ENCODE peak calls at places on chromosomes 5 and 9, in seven cellular contexts. N is heart right ventricle, A is stomach, X is transverse colon, C is psoas muscle, M is left ventricle myocardium inferior, T is PC-9. D is an unnamed sample. For H3K4me1, the result is how much of the 10 kb centered on the place peaks cover.

GRCh38 chr5:29896651-29897050 is 1296.8 kb upstream of the CDH6 start:
- DNase-seq in N (no peak), A (no peak), X (no peak), C (no peak), M (no peak), T (no peak), D (no peak)

GRCh38 chr5:112586596-112587062 is 151.1 kb upstream of the APC start:
- DNase-seq in N (no peak), A (no peak), X (no peak), C (no peak), M (no peak), T (no peak), D (no peak)

GRCh38 chr5:32785639-32786216 is 74.6 kb downstream of the NPR3 start:
- DNase-seq in N (no peak), A (no peak), X (no peak), C (no peak), M (no peak), T (peak), D (no peak)

GRCh38 chr9:127711831-127712274 is 3.6 kb downstream of the PTRH1 start:
- DNase-seq in N (no peak), A (no peak), X (no peak), C (no peak), M (no peak), T (no peak), D (no peak)

GRCh38 chr9:9743822-9744221 is 869.0 kb downstream of the PTPRD start:
- DNase-seq in N (no peak), A (no peak), X (no peak), C (no peak), M (no peak), T (no peak), D (no peak)

GRCh38 chr5:407051-407450 is 35.9 kb upstream of the EXOC3 start:
- DNase-seq in N (no peak), A (no peak), X (no peak), C (no peak), M (no peak), T (no peak), D (no peak)

GRCh38 chr9:36011379-36011778 is 25.3 kb upstream of the RECK start:
- DNase-seq in N (no peak), A (no peak), X (no peak), C (no peak), M (no peak), T (no peak), D (no peak)

GRCh38 chr9:105608685-105609598 is 51.0 kb downstream of the FKTN start:
- DNase-seq in N (peak), A (no peak), X (no peak), C (no peak), M (no peak), T (no peak), D (no peak)

GRCh38 chr5:77882670-77883257 is 106.6 kb upstream of the TBCA start:
- DNase-seq in N (no peak), A (no peak), X (no peak), C (no peak), M (no peak), T (no peak), D (no peak)

GRCh38 chr9:76662476-76663281 is 101.6 kb upstream of the PCA3 start:
- DNase-seq in N (no peak), A (no peak), X (no peak), C (no peak), M (no peak), T (no peak), D (no peak)

GRCh38 chr9:96565684-96566360 is 53.8 kb downstream of the CDC14B start:
- DNase-seq in N (no peak), A (no peak), X (peak), C (no peak), M (no peak), T (no peak), D (no peak)

GRCh38 chr5:159003045-159004030 is 96.4 kb downstream of the EBF1 start:
- DNase-seq in N (no peak), A (no peak), X (no peak), C (no peak), M (no peak), T (no peak), D (no peak)

GRCh38 chr5:107570805-107571531 is 99.8 kb downstream of the EFNA5 start:
- DNase-seq in N (no peak), A (peak), X (peak), C (peak), M (no peak), T (peak), D (no peak)

GRCh38 chr9:114786251-114786650 is 19.6 kb downstream of the TNFSF15 start:
- DNase-seq in N (no peak), A (no peak), X (no peak), C (no peak), M (no peak), T (no peak), D (no peak)

GRCh38 chr5:129639331-129639730 is 108.6 kb upstream of the MINAR2 start:
- DNase-seq in N (no peak), A (no peak), X (no peak), C (no peak), M (no peak), T (no peak), D (no peak)

GRCh38 chr9:93818795-93819472 is 136.2 kb downstream of the BARX1 start:
- DNase-seq in N (no peak), A (no peak), X (no peak), C (no peak), M (no peak), T (no peak), D (peak)

GRCh38 chr9:4530375-4530774 is 40.1 kb downstream of the SLC1A1 start:
- DNase-seq in N (no peak), A (no peak), X (no peak), C (no peak), M (no peak), T (peak), D (no peak)

GRCh38 chr9:127608104-127608966 is 3.7 kb upstream of the STXBP1 start:
- DNase-seq in N (peak), A (peak), X (peak), C (peak), M (peak), T (peak), D (peak)

GRCh38 chr9:120928015-120928719 is 1.6 kb upstream of the TRAF1 start:
- DNase-seq in N (peak), A (peak), X (peak), C (no peak), M (peak), T (peak), D (peak)

GRCh38 chr5:14581333-14581890 is at the start of gene OTULINL:
- DNase-seq in N (peak), A (peak), X (peak), C (peak), M (peak), T (peak), D (peak)

GRCh38 chr9:27853529-27853928 is 280.2 kb upstream of the C9orf72 start:
- DNase-seq in N (no peak), A (no peak), X (no peak), C (no peak), M (no peak), T (no peak), D (no peak)

DNA sequence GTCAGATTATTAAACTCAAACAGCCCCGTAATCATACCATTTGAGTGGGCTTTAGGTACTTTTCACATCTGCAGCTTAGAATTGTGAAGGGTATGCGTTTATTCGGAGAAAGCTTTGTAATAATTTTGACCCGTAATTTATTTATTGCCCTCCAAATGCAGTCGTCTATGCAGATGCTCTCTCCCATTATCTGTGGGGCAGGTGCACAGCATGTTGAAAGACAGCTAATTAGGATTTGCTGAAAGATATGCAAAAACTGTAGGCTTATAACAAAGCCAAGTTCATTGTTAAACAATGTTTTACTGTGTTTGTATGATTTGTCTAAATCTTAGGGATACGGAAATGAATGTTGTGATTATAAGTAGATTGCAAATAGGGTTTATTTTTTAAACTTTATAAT is 165.1 kb downstream of the PBX3 start:
- DNase-seq in N (no peak), A (no peak), X (no peak), C (no peak), M (no peak), T (no peak), D (no peak)
- H3K27ac ChIP-seq in N (no peak), A (no peak), X (no peak), C (no peak), M (no peak), T (no peak), D (no peak)

GRCh38 chr5:174083041-174083827 is 37.7 kb downstream of the NSG2 start:
- DNase-seq in N (no peak), A (no peak), X (no peak), C (no peak), M (no peak), T (no peak), D (no peak)

GRCh38 chr5:174074369-174074768 is 28.9 kb downstream of the NSG2 start:
- DNase-seq in N (no peak), A (no peak), X (no peak), C (no peak), M (no peak), T (no peak), D (no peak)

GRCh38 chr5:174073088-174073487 is 27.6 kb downstream of the NSG2 start:
- DNase-seq in N (no peak), A (no peak), X (no peak), C (no peak), M (no peak), T (no peak), D (no peak)

GRCh38 chr5:174082286-174082685 is 36.8 kb downstream of the NSG2 start:
- DNase-seq in N (no peak), A (no peak), X (no peak), C (no peak), M (no peak), T (no peak), D (no peak)

DNA sequence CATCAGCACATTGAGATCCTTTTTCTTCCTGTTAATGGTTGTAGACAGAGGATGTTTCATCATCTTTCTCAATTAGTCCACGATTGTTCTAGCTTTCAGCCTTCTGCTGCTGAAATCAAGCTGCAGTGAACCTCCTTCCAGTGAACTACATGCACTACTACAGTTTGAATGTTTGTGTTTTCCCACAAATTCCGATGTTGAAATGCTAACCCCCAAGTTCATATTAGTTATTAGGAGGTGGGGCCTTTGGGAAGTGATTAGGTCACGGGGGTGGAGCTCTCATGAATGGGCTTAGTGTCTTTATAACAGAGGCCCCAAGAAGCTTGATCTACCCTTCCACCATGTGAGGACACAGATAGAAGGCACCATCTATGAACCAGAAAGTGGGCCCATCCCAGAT is 32.9 kb downstream of the NSG2 start:
- DNase-seq in N (no peak), A (no peak), X (no peak), C (no peak), M (no peak), T (no peak), D (no peak)
- TF ChIP-seq CTCF in N (no peak), A (no peak), X (no peak), C (no peak), M (no peak), T (no peak), D (no peak)

GRCh38 chr5:132428147-132428482 is 58.6 kb downstream of the SLC22A5 start:
- DNase-seq in N (no peak), A (no peak), X (no peak), C (no peak), M (no peak), T (no peak), D (no peak)

GRCh38 chr5:132425975-132426524 is 56.5 kb downstream of the SLC22A5 start:
- DNase-seq in N (no peak), A (no peak), X (no peak), C (no peak), M (no peak), T (no peak), D (no peak)

GRCh38 chr5:132428811-132429440 is 59.4 kb downstream of the SLC22A5 start:
- DNase-seq in N (no peak), A (no peak), X (no peak), C (no peak), M (no peak), T (peak), D (no peak)

GRCh38 chr5:132426525-132427138 is 57.1 kb downstream of the SLC22A5 start:
- DNase-seq in N (peak), A (peak), X (peak), C (peak), M (peak), T (peak), D (peak)

DNA sequence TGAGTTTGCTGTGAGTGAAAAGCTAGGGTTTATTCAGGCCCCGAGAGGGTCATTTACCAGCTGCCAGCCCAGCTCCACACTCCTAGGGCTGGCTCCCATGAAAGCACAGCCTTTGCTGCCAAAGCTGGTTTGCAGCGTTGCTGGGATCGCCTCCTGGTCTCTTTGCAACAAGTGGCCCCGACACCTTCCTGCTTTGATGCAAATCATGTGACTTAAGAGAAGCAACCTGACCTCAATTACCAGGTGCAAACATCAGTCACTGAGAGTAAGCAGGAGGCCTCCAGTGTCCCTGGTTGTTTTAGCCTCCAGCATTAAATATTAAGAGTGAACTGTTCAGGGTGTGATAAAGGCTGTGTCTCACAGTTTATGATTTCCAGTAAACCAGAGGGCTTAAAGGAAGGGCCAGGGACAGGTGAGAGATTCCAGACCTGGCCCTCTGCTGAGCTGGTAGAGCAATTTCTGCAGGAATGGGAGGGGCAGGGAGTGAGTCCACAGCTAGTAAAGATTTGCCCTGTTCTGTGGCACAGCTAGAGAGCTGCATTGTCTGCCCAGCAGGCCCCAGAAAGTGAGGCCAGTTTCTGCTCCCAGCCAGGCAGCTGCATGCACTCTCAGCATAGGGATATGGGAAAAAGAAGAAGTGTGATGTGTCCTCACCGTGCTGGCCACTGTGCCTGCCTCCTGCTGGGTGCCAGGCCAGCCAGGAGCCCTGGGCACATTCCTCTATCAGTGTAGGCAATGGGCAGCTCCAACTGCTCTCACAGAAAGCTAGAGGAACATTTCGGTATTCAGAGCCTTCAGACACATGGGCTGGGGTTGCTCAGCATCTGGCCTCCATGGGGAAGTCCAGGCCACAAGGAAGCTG is 58.0 kb downstream of the SLC22A5 start:
- DNase-seq in N (no peak), A (peak), X (peak), C (no peak), M (peak), T (peak), D (peak)
- H3K4me1 ChIP-seq in N (half or more), A (half or more), X (half or more), C (half or more), M (half or more), T (half or more), D (half or more)

GRCh38 chr9:132882616-132883015 is 3.9 kb downstream of the SPACA9 start:
- DNase-seq in N (no peak), A (no peak), X (no peak), C (no peak), M (no peak), T (no peak), D (no peak)
- H3K27ac ChIP-seq in N (no peak), A (no peak), X (no peak), C (no peak), M (no peak), T (no peak), D (no peak)

D was measured in upper lobe of right lung.